ENCODE peak calls at places on chromosomes 3 and 15, in six cellular contexts. O, J, B, C, N and V are unnamed samples. For H3K36me3, the result is how much of the 10 kb centered on the place peaks cover.

GRCh38 chr15:73959012-73959581 is 32.8 kb downstream of the LOXL1 start:
- DNase-seq in O (peak), J (no peak), B (no peak), C (no peak), N (peak), V (peak)

GRCh38 chr3:64150527-64151238 is 74.6 kb downstream of the PRICKLE2 start:
- DNase-seq in O (peak), J (peak), B (peak), C (no peak), N (no peak), V (no peak)

GRCh38 chr15:90095521-90095959 is 6.7 kb downstream of the IDH2 start:
- DNase-seq in O (no peak), J (no peak), B (no peak), C (peak), N (no peak), V (no peak)

GRCh38 chr15:91289324-91289723 is 189.3 kb downstream of the SV2B start:
- DNase-seq in O (no peak), J (no peak), B (no peak), C (peak), N (no peak), V (no peak)

GRCh38 chr15:22908830-22909229 is 70.4 kb downstream of the NIPA2 start:
- DNase-seq in O (no peak), J (no peak), B (no peak), C (no peak), N (no peak), V (no peak)

GRCh38 chr15:26051771-26052685 is 188.9 kb upstream of the ATP10A start:
- DNase-seq in O (peak), J (no peak), B (no peak), C (no peak), N (no peak), V (no peak)

GRCh38 chr3:43857361-43858051 is 166.8 kb downstream of the ABHD5 start:
- DNase-seq in O (peak), J (no peak), B (no peak), C (no peak), N (no peak), V (no peak)

GRCh38 chr3:5784656-5785055 is 597.1 kb downstream of the EDEM1 start:
- DNase-seq in O (no peak), J (no peak), B (no peak), C (no peak), N (no peak), V (no peak)

GRCh38 chr15:26893351-26894065 is 26.6 kb downstream of the GABRA5 start:
- DNase-seq in O (no peak), J (no peak), B (no peak), C (no peak), N (no peak), V (no peak)

GRCh38 chr3:23615068-23615467 is 190.7 kb upstream of the UBE2E1 start:
- DNase-seq in O (no peak), J (no peak), B (no peak), C (no peak), N (no peak), V (no peak)

GRCh38 chr15:90478981-90479481 is 50.7 kb upstream of the CRTC3 start:
- DNase-seq in O (no peak), J (no peak), B (no peak), C (no peak), N (no peak), V (no peak)

GRCh38 chr3:67377299-67377698 is 277.1 kb downstream of the SUCLG2 start:
- DNase-seq in O (peak), J (no peak), B (no peak), C (peak), N (no peak), V (no peak)

GRCh38 chr3:194259982-194260856 is 90.9 kb downstream of the CPN2 start:
- DNase-seq in O (peak), J (peak), B (no peak), C (no peak), N (no peak), V (no peak)

GRCh38 chr15:67832031-67832551 is 6.8 kb downstream of the SKOR1 start:
- DNase-seq in O (peak), J (peak), B (no peak), C (peak), N (no peak), V (peak)

DNA sequence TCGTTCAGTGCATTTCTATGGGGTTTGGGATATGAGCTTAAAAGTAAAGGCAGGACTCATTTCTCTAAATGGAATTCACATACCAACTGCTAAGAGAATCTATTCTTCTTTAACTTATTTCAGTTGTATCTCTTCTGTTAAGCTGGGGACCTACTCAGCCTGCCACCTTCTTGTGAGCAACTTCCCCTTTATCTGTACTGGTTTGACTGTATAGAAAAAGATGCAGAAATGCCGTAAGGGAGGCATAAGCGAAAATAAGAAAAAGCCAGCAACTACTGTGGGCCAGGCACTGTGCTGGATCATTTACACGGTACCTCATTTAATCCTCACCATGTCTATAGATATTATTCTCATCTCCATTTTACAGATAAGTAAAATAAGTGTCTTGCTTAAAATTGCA is 38.4 kb downstream of the RBMS3 start:
- DNase-seq in O (no peak), J (no peak), B (no peak), C (no peak), N (no peak), V (no peak)
- H3K4me3 ChIP-seq in O (no peak), J (no peak), B (no peak), C (no peak), N (no peak), V (no peak)

GRCh38 chr3:58141766-58142345 is 68.9 kb downstream of the DNASE1L3 start:
- DNase-seq in O (no peak), J (no peak), B (no peak), C (no peak), N (no peak), V (no peak)

GRCh38 chr3:58144478-58145142 is 66.2 kb downstream of the DNASE1L3 start:
- DNase-seq in O (no peak), J (no peak), B (no peak), C (no peak), N (no peak), V (no peak)

GRCh38 chr3:58148049-58148448 is 62.7 kb downstream of the DNASE1L3 start:
- DNase-seq in O (no peak), J (no peak), B (no peak), C (no peak), N (no peak), V (no peak)

GRCh38 chr3:58143417-58144055 is 67.2 kb downstream of the DNASE1L3 start:
- DNase-seq in O (no peak), J (no peak), B (no peak), C (no peak), N (no peak), V (no peak)
- H3K36me3 ChIP-seq in O (half or more), J (under half), B (half or more), C (half or more), N (half or more), V (under half)

DNA sequence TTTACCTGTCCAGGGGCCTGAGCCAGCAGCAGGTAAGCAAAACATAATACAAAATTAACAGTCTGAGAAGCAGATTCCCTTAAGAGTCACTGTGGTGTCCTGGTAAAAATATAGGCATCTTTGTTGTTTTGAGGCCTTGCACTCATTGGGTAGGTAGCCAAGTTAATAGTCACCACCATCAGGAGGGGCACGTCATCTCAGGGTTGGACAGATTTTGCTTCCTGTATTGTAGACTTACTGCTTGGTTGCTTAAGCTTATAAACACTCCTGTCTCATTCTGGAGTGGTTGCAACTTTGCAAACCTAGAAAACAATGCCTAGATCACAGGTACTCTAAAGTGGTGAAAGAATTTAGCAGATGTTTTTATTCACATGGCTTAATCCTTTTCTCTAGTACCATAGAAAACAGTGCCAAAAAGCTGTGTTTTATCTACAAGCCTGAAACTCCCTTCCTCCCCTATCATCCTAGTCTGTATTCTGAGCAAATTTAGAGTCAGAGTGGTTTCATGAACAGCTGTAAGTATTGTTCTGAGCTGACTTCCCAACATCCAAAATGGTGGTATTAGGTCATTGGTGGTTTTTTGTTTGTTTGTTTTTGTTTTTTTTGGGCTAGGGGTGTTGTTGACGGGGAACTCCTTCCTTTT is 201.8 kb downstream of the AKAP13 start:
- DNase-seq in O (peak), J (peak), B (no peak), C (no peak), N (peak), V (peak)
- H3K4me3 ChIP-seq in O (peak), J (no peak), B (peak), C (no peak), N (peak), V (peak)

GRCh38 chr3:12582730-12583129 is 25.8 kb downstream of the MKRN2 start:
- DNase-seq in O (no peak), J (no peak), B (no peak), C (no peak), N (no peak), V (no peak)
- H3K36me3 ChIP-seq in O (half or more), J (half or more), B (half or more), C (under half), N (half or more), V (half or more)

GRCh38 chr3:138433892-138434275 is 532 bp upstream of the ESYT3 start:
- DNase-seq in O (no peak), J (no peak), B (no peak), C (peak), N (no peak), V (no peak)
- H3K4me3 ChIP-seq in O (peak), J (no peak), B (no peak), C (peak), N (no peak), V (no peak)

GRCh38 chr3:42130007-42130328 is 38.8 kb downstream of the TRAK1 start:
- DNase-seq in O (no peak), J (no peak), B (no peak), C (no peak), N (no peak), V (no peak)
- H3K36me3 ChIP-seq in O (under half), J (under half), B (under half), C (under half), N (under half), V (under half)

GRCh38 chr3:11156026-11156410 is 1.7 kb downstream of the HRH1 start:
- DNase-seq in O (no peak), J (no peak), B (no peak), C (no peak), N (no peak), V (no peak)

GRCh38 chr3:11154036-11154952 is at the start of gene HRH1:
- DNase-seq in O (peak), J (peak), B (no peak), C (peak), N (no peak), V (no peak)

GRCh38 chr3:11154953-11155325 is 646 bp downstream of the HRH1 start:
- DNase-seq in O (peak), J (peak), B (no peak), C (peak), N (no peak), V (no peak)

GRCh38 chr3:11157406-11157805 is 3.1 kb downstream of the HRH1 start:
- DNase-seq in O (no peak), J (no peak), B (no peak), C (no peak), N (no peak), V (no peak)

GRCh38 chr3:11155341-11156025 is 1.2 kb downstream of the HRH1 start:
- DNase-seq in O (peak), J (peak), B (peak), C (peak), N (no peak), V (no peak)
- H3K4me3 ChIP-seq in O (peak), J (peak), B (peak), C (peak), N (no peak), V (no peak)